ENCODE peak calls at places on chromosomes 7 and 10, in six cellular contexts. K is tibial nerve, V is T-helper 1 cell, A is heart right ventricle, T is SW480, P is COR-L47. S is an unnamed sample.

GRCh38 chr10:12807982-12808613 is 193.4 kb downstream of the CCDC3 start:
- DNase-seq in P (no peak), V (no peak), T (no peak), K (no peak), A (no peak), S (no peak)

GRCh38 chr7:44325811-44326241 is 432 bp upstream of the CAMK2B start:
- DNase-seq in P (peak), K (no peak), V (no peak), T (peak), A (no peak), S (peak)

GRCh38 chr10:6607187-6607586 is 27.1 kb upstream of the PRKCQ start:
- DNase-seq in T (no peak), A (no peak), P (no peak), V (no peak), K (no peak), S (no peak)

GRCh38 chr7:93476491-93477344 is 97.8 kb downstream of the CALCR start:
- DNase-seq in A (no peak), V (no peak), K (no peak), T (no peak), P (no peak), S (no peak)

GRCh38 chr7:7701513-7701912 is 16.9 kb downstream of the RPA3 start:
- DNase-seq in T (no peak), K (no peak), P (no peak), A (no peak), V (no peak), S (no peak)

GRCh38 chr7:105711726-105712402 is 130.6 kb upstream of the EFCAB10 start:
- DNase-seq in V (no peak), T (no peak), A (no peak), K (no peak), P (no peak), S (no peak)

GRCh38 chr7:94154182-94154581 is 150.0 kb upstream of the BET1 start:
- DNase-seq in P (no peak), V (no peak), K (no peak), T (no peak), A (no peak), S (no peak)

GRCh38 chr10:35903021-35903420 is 260.9 kb upstream of the FZD8 start:
- DNase-seq in A (no peak), K (no peak), V (no peak), P (no peak), T (no peak), S (no peak)

GRCh38 chr7:34315032-34315431 is 343.0 kb upstream of the NPSR1 start:
- DNase-seq in T (no peak), A (no peak), V (no peak), K (no peak), P (no peak), S (peak)

GRCh38 chr10:51792678-51793077 is 93.3 kb upstream of the CSTF2T start:
- DNase-seq in T (no peak), P (no peak), K (no peak), A (no peak), V (no peak), S (no peak)